ENCODE peak calls at places on chromosomes 2 and 18, in six cellular contexts. T, N, U, W, J and G are unnamed samples.

GRCh38 chr2:105114551-105114950 is 76.7 kb downstream of the MRPS9 start:
- DNase-seq in U (peak), T (no peak), W (no peak), N (no peak), J (peak), G (no peak)

GRCh38 chr2:164606557-164606956 is 14.7 kb downstream of the GRB14 start:
- DNase-seq in W (no peak), N (no peak), T (no peak), U (no peak), J (no peak), G (no peak)

GRCh38 chr18:49548266-49548665 is 13.6 kb upstream of the LIPG start:
- DNase-seq in N (no peak), T (no peak), J (no peak), W (no peak), U (peak), G (no peak)

GRCh38 chr2:199910338-199911051 is 598 bp upstream of the C2orf69 start:
- DNase-seq in T (no peak), N (no peak), W (no peak), J (no peak), U (no peak), G (no peak)

GRCh38 chr2:6556755-6557154 is 309.0 kb downstream of the CMPK2 start:
- DNase-seq in T (no peak), J (no peak), N (no peak), W (no peak), U (peak), G (no peak)

GRCh38 chr18:58195278-58195721 is 151.3 kb downstream of the NEDD4L start:
- DNase-seq in U (no peak), J (no peak), T (peak), W (no peak), N (no peak), G (no peak)

GRCh38 chr2:241064008-241064801 is 37.9 kb downstream of the MTERF4 start:
- DNase-seq in U (no peak), T (no peak), W (no peak), N (no peak), J (no peak), G (peak)

GRCh38 chr2:141806090-141806489 is 324.7 kb downstream of the LRP1B start:
- DNase-seq in J (no peak), W (no peak), U (no peak), T (no peak), N (no peak), G (no peak)

GRCh38 chr2:191748050-191748449 is 70.1 kb downstream of the NABP1 start:
- DNase-seq in T (no peak), J (no peak), N (no peak), W (no peak), U (no peak), G (no peak)

GRCh38 chr18:12397254-12397653 is 10.5 kb upstream of the PRELID3A start:
- DNase-seq in N (no peak), U (no peak), J (no peak), T (no peak), W (no peak), G (no peak)

GRCh38 chr2:33241581-33241980 is 234.9 kb upstream of the RASGRP3 start:
- DNase-seq in U (no peak), T (no peak), N (no peak), J (no peak), W (no peak), G (no peak)

GRCh38 chr2:233442028-233442310 is 87.7 kb downstream of the DGKD start:
- DNase-seq in N (no peak), J (no peak), T (no peak), U (no peak), W (no peak), G (no peak)

GRCh38 chr2:120503206-120503792 is 157.4 kb downstream of the INHBB start:
- DNase-seq in W (no peak), N (no peak), T (no peak), J (no peak), U (no peak), G (no peak)

GRCh38 chr2:196083601-196084000 is 15.0 kb upstream of the DNAH7 start:
- DNase-seq in U (no peak), J (no peak), W (no peak), T (no peak), N (no peak), G (no peak)

GRCh38 chr2:124563415-124563814 is 538.3 kb downstream of the CNTNAP5 start:
- DNase-seq in J (no peak), T (no peak), W (no peak), N (no peak), U (peak), G (no peak)

GRCh38 chr2:84676295-84676694 is 160.0 kb downstream of the DNAH6 start:
- DNase-seq in J (no peak), N (no peak), W (no peak), U (no peak), T (no peak), G (no peak)

GRCh38 chr2:34602262-34602661 is 1003.2 kb upstream of the FAM98A start:
- DNase-seq in W (peak), N (no peak), J (no peak), U (no peak), T (no peak), G (no peak)

GRCh38 chr18:79867666-79868065 is 69.9 kb downstream of the KCNG2 start:
- DNase-seq in N (no peak), W (no peak), J (no peak), T (no peak), U (no peak), G (no peak)

GRCh38 chr2:21095714-21096113 is 28.1 kb upstream of the TDRD15 start:
- DNase-seq in U (peak), N (no peak), J (no peak), T (no peak), W (no peak), G (no peak)

GRCh38 chr2:21092308-21092869 is 31.4 kb upstream of the TDRD15 start:
- DNase-seq in W (no peak), U (peak), N (no peak), J (no peak), T (no peak), G (no peak)

GRCh38 chr2:21097331-21097730 is 26.4 kb upstream of the TDRD15 start:
- DNase-seq in N (no peak), U (peak), J (no peak), T (no peak), W (no peak), G (no peak)

GRCh38 chr2:21096458-21096857 is 27.3 kb upstream of the TDRD15 start:
- DNase-seq in U (peak), T (no peak), N (no peak), J (no peak), W (no peak), G (no peak)

DNA sequence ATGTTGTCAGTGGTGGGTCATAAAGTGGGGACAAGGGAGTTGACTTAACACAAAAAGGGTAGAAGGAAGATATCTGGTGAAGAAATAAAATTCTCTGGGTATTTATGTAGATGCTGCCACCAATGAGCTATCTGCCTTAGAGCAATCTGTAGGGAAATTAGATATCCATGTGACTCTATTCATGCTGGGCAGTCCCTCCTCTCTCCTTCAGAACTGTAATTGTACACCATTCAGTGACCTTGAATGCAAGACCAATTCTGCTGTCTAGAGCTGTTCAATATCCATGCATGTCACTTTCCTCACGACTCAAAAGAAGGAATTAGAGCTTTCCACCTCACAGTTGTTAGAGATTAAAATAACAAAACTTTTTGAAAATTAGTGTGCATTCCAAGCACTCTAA is 28.6 kb upstream of the TDRD15 start:
- DNase-seq in W (no peak), N (no peak), J (no peak), T (no peak), U (peak), G (no peak)
- TF ChIP-seq TAF1 in W (no peak), N (no peak), J (no peak), T (no peak), U (no peak), G (no peak)

GRCh38 chr2:36336321-36336720 is 19.3 kb upstream of the CRIM1 start:
- DNase-seq in U (no peak), W (no peak), T (no peak), J (no peak), N (no peak), G (no peak)

GRCh38 chr2:36329746-36330145 is 25.8 kb upstream of the CRIM1 start:
- DNase-seq in T (no peak), U (peak), J (no peak), N (no peak), W (no peak), G (no peak)

GRCh38 chr2:36335597-36335996 is 20.0 kb upstream of the CRIM1 start:
- DNase-seq in W (no peak), T (no peak), J (no peak), U (no peak), N (no peak), G (no peak)

GRCh38 chr2:36330456-36331395 is 24.9 kb upstream of the CRIM1 start:
- DNase-seq in N (no peak), T (no peak), J (no peak), U (no peak), W (no peak), G (no peak)

DNA sequence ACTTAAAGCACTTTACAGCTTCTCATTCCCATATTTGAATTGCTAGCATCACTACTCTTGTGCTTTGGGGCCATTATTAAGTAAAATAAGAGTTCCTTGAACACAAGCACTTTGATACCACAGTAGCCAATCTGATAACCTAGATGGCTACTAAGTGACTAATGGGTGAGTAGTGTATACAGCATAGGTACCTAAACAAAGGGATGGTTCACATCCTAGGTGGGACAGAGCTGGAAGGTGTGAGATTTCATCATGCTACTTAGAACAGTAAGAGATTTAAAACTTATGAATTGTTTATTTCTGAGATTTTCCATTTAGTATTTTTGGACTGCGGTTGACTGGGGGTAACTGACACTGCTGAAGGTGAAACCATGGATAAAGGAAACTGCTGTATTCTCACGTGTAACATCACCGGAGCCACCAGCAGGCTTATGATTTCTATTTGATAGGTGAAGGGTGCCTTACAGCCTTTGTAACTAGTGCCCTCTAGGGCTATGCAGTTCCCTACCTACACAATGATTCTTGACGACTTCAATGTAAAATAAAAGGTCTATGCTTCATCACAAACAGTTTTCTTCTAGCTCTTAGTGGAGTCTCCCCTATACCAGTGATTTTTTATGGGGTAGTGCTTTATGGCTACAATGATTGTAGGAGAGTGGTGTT is 22.1 kb upstream of the CRIM1 start:
- DNase-seq in J (no peak), W (no peak), N (no peak), T (no peak), U (no peak), G (no peak)
- TF ChIP-seq POLR2AphosphoS5 in J (no peak), W (no peak), N (no peak), T (no peak), U (no peak), G (no peak)

GRCh38 chr2:237691908-237692600 is 64.7 kb downstream of the LRRFIP1 start:
- DNase-seq in U (peak), J (peak), T (peak), W (no peak), N (peak), G (peak)
- TF ChIP-seq POLR2A in U (no peak), J (peak), T (no peak), W (peak), N (no peak), G (peak)

DNA sequence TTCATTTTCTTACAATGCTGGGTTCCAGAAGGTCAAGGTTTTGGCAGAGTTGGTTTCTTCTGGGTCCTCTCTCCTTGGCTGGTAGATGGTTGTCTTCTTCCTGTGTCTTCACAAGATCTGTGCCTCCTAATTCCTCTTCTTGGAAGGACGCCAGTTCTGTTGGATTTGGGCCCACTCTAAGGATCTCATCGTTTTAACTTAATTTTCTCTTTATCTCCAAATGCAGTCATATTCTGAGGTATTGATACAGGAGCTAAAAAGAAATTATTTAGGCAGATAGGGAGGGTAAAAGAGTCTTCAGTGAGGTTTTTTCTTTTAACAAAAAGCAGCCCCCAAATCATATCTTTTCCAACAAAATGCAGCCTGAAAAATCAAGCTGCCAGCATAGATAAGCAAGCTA is 998.4 kb downstream of the SOCS6 start:
- DNase-seq in J (no peak), T (no peak), U (no peak), W (no peak), N (no peak), G (no peak)
- TF ChIP-seq TAF1 in J (no peak), T (no peak), U (no peak), W (no peak), N (no peak), G (no peak)

GRCh38 chr2:64404002-64404731 is 49.8 kb upstream of the LGALSL start:
- DNase-seq in T (no peak), N (peak), J (no peak), W (no peak), U (peak), G (no peak)
- TF ChIP-seq POLR2AphosphoS5 in T (no peak), N (no peak), J (no peak), W (no peak), U (no peak), G (no peak)